ENCODE peak calls at places on chromosomes 7 and 10, in ten cellular contexts. P is DND-41, R is heart right ventricle, K is MM.1S, N is Peyer's patch, W is astrocyte, C is A549, L is HepG2, H is stomach, F is adrenal gland. E is an unnamed sample. For H3K4me1, the result is how much of the 10 kb centered on the place peaks cover.

GRCh38 chr7:133859871-133860427 is 267.2 kb upstream of the LRGUK start:
- DNase-seq in P (no peak), R (no peak), K (no peak), N (no peak), W (no peak), C (no peak), L (no peak), H (no peak), F (no peak), E (no peak)

GRCh38 chr10:6748981-6749630 is 169.0 kb upstream of the PRKCQ start:
- DNase-seq in P (no peak), R (no peak), K (no peak), N (no peak), W (peak), C (no peak), L (no peak), H (no peak), F (no peak), E (no peak)

GRCh38 chr10:28411648-28412047 is 108.8 kb upstream of the MPP7 start:
- DNase-seq in P (no peak), R (no peak), K (no peak), N (no peak), W (no peak), C (peak), L (no peak), H (no peak), F (no peak), E (no peak)

GRCh38 chr10:60524541-60524940 is 134.9 kb upstream of the ANK3 start:
- DNase-seq in P (no peak), R (no peak), K (no peak), N (no peak), W (peak), C (no peak), L (no peak), H (no peak), F (no peak), E (no peak)

GRCh38 chr10:26555719-26556368 is 117.7 kb downstream of the APBB1IP start:
- DNase-seq in P (no peak), R (peak), K (no peak), N (no peak), W (peak), C (peak), L (peak), H (peak), F (peak), E (no peak)

GRCh38 chr10:15315286-15315685 is 55.8 kb downstream of the FAM171A1 start:
- DNase-seq in P (no peak), R (no peak), K (no peak), N (no peak), W (no peak), C (no peak), L (no peak), H (no peak), F (no peak), E (no peak)

GRCh38 chr7:23469150-23469960 is 936 bp downstream of the IGF2BP3 start:
- DNase-seq in P (no peak), R (no peak), K (no peak), N (no peak), W (no peak), C (peak), L (no peak), H (no peak), F (no peak), E (peak)

GRCh38 chr7:2437537-2438148 is 34.2 kb downstream of the CHST12 start:
- DNase-seq in P (no peak), R (no peak), K (no peak), N (no peak), W (no peak), C (no peak), L (no peak), H (no peak), F (no peak), E (no peak)

GRCh38 chr10:96205580-96205979 is 65.8 kb downstream of the BLNK start:
- DNase-seq in P (no peak), R (no peak), K (no peak), N (no peak), W (no peak), C (no peak), L (no peak), H (no peak), F (no peak), E (no peak)

GRCh38 chr10:44581996-44582395 is 197.1 kb upstream of the CXCL12 start:
- DNase-seq in P (no peak), R (no peak), K (no peak), N (no peak), W (no peak), C (no peak), L (no peak), H (no peak), F (no peak), E (no peak)

GRCh38 chr10:63391812-63392211 is 74.0 kb downstream of the JMJD1C start:
- DNase-seq in P (no peak), R (no peak), K (no peak), N (no peak), W (no peak), C (no peak), L (no peak), H (no peak), F (no peak), E (no peak)

GRCh38 chr10:61397175-61397986 is 55.8 kb downstream of the TMEM26 start:
- DNase-seq in P (peak), R (no peak), K (peak), N (no peak), W (peak), C (peak), L (no peak), H (no peak), F (no peak), E (no peak)

GRCh38 chr10:14381475-14381874 is 50.8 kb upstream of the FRMD4A start:
- DNase-seq in P (no peak), R (no peak), K (no peak), N (no peak), W (no peak), C (no peak), L (no peak), H (no peak), F (no peak), E (no peak)

GRCh38 chr7:27105161-27106122 is 3.0 kb upstream of the HOXA2 start:
- DNase-seq in P (no peak), R (no peak), K (no peak), N (no peak), W (peak), C (no peak), L (no peak), H (no peak), F (no peak), E (no peak)

GRCh38 chr10:133537551-133538545 is 10.7 kb downstream of the CYP2E1 start:
- DNase-seq in P (no peak), R (no peak), K (no peak), N (no peak), W (no peak), C (no peak), L (no peak), H (no peak), F (no peak), E (no peak)

GRCh38 chr7:66356277-66356721 is 151.2 kb downstream of the TPST1 start:
- DNase-seq in P (no peak), R (no peak), K (no peak), N (no peak), W (peak), C (no peak), L (no peak), H (no peak), F (no peak), E (no peak)

GRCh38 chr7:229184-229964 is 37.0 kb downstream of the FAM20C start:
- DNase-seq in P (no peak), R (peak), K (no peak), N (peak), W (peak), C (no peak), L (no peak), H (peak), F (peak), E (no peak)

GRCh38 chr7:129334473-129334872 is 99.8 kb upstream of the STRIP2 start:
- DNase-seq in P (no peak), R (no peak), K (no peak), N (no peak), W (no peak), C (no peak), L (no peak), H (no peak), F (no peak), E (no peak)

GRCh38 chr10:96400465-96400864 is 41.7 kb upstream of the OPALIN start:
- DNase-seq in P (no peak), R (no peak), K (no peak), N (no peak), W (no peak), C (no peak), L (no peak), H (no peak), F (no peak), E (no peak)

GRCh38 chr7:131182446-131183075 is 145.1 kb upstream of the MKLN1 start:
- DNase-seq in P (no peak), R (no peak), K (no peak), N (no peak), W (no peak), C (no peak), L (no peak), H (no peak), F (no peak), E (no peak)

GRCh38 chr7:19754521-19755116 is 18.8 kb downstream of the TMEM196 start:
- DNase-seq in P (no peak), R (no peak), K (peak), N (no peak), W (no peak), C (peak), L (peak), H (no peak), F (no peak), E (no peak)

GRCh38 chr10:100738055-100738827 is 7.1 kb upstream of the PAX2 start:
- DNase-seq in P (no peak), R (no peak), K (no peak), N (no peak), W (no peak), C (no peak), L (no peak), H (no peak), F (no peak), E (no peak)
- TF ChIP-seq CTCF in P (no peak), R (no peak), K (no peak), N (no peak), W (no peak), C (no peak), L (no peak), H (no peak), F (no peak), E (no peak)

GRCh38 chr7:115724400-115725056 is 306.0 kb downstream of the TFEC start:
- DNase-seq in P (no peak), R (no peak), K (no peak), N (no peak), W (no peak), C (peak), L (peak), H (no peak), F (no peak), E (peak)
- H3K4me1 ChIP-seq in P (under half), R (under half), K (under half), N (under half), W (under half), C (under half), L (under half), H (under half), F (under half), E (under half)

GRCh38 chr7:117048114-117048853 is 95.0 kb downstream of the ST7 start:
- DNase-seq in P (peak), R (no peak), K (no peak), N (no peak), W (no peak), C (no peak), L (no peak), H (no peak), F (no peak), E (no peak)

GRCh38 chr7:117051808-117052207 is 98.5 kb downstream of the ST7 start:
- DNase-seq in P (no peak), R (no peak), K (no peak), N (no peak), W (peak), C (no peak), L (no peak), H (no peak), F (no peak), E (no peak)

GRCh38 chr7:117045927-117046710 is 92.8 kb downstream of the ST7 start:
- DNase-seq in P (no peak), R (no peak), K (no peak), N (no peak), W (no peak), C (no peak), L (no peak), H (no peak), F (no peak), E (no peak)

GRCh38 chr7:117047496-117047895 is 94.2 kb downstream of the ST7 start:
- DNase-seq in P (no peak), R (no peak), K (no peak), N (no peak), W (no peak), C (no peak), L (no peak), H (no peak), F (no peak), E (no peak)

DNA sequence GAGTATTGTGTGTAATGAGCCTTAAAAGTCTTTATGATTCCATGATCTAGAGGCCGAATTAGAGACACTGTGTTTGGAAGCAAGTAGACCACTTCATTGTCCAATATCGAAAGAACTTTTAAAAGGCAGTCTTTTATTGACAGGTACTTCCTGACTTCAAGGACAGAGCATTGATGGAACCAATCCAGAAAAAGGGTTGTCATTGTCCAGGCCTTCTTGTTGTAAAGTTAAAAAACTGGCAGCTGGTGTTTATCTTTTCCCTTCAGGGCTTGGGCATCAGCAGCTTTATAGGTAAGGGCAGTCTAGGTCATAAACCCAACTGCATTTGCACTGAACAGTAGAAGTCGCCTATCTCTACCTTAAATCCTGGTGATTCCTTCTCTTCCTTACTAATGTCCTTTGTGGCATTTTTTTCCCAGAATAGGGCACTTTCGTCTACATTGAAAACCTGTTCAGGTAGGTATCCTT is 95.6 kb downstream of the ST7 start:
- DNase-seq in P (no peak), R (no peak), K (no peak), N (no peak), W (no peak), C (no peak), L (no peak), H (no peak), F (no peak), E (no peak)
- H3K4me3 ChIP-seq in P (no peak), R (no peak), K (no peak), N (no peak), W (no peak), C (no peak), L (no peak), H (no peak), F (no peak), E (no peak)

DNA sequence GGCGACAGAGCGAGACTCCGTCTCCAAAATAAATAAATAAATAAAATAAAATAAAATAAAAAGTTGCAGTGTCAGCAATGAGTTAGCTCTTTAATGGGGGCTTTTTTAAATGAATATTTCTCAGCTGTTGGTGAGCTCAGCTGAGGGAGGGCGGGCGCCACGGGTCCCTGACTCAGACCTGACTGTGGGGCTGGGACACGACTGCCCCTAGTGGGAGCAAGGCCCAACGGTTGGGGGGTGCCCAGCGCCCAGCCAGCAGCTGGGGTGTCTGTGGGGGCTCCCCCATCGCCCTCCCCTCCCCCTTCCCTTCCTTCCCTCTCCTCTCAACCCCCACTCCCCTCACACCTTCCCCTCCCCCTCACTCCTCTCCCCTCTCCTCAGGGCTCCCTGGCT is 46.6 kb downstream of the PWWP2B start:
- DNase-seq in P (no peak), R (no peak), K (no peak), N (peak), W (no peak), C (peak), L (no peak), H (no peak), F (peak), E (no peak)
- TF ChIP-seq CTCF in P (peak), R (no peak), K (peak), N (peak), W (peak), C (peak), L (peak), H (no peak), F (peak), E (no peak)

DNA sequence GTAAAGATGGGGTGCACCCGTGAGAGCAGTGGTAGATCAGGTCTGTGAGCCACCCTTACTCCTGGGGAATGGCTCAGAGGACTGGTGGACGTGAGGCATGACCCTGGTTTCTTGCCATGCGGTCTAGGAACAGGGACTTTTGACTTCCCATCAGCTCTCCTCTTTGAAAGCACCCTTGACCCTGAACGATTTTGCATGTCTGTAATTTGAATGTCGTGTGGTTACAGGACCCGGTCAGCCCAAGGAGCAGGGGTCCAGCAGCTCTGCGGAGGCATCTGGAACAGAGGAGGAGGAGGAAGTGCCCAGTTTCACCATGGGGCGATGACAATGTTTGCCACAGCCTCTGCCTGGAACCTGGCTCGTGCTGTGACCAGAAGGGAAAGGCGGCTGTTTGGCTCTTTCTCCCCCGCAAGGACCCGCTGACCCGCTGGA is 8.6 kb upstream of the ORAI2 start:
- DNase-seq in P (no peak), R (no peak), K (peak), N (peak), W (no peak), C (no peak), L (no peak), H (no peak), F (no peak), E (no peak)
- H3K4me1 ChIP-seq in P (under half), R (under half), K (half or more), N (under half), W (under half), C (under half), L (under half), H (under half), F (under half), E (under half)

GRCh38 chr10:74290703-74291102 is 139.7 kb downstream of the ADK start:
- DNase-seq in P (no peak), R (no peak), K (no peak), N (no peak), W (peak), C (no peak), L (no peak), H (no peak), F (no peak), E (no peak)
- H3K4me3 ChIP-seq in P (no peak), R (no peak), K (no peak), N (no peak), W (no peak), C (no peak), L (no peak), H (no peak), F (no peak), E (no peak)

DNA sequence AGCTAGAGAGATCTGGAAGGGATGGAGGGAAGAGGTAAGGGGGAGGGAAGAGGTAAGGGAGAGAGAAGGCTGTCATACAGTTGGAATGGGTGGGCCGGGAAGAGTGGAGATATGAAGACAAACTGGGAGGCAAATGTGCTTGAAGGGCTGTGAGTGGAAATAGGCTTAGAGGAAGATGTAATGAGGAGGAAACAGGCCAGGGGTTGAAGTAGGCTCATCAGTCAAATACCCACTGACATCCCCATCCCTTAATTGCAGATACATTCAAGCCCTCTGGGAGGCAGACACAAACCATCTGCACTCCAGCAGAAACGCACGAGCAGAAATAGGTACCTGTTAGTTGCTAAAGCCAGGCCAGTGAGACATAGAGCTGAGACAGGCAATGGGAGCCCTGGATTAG is 2.1 kb downstream of the SYNPO2L start:
- DNase-seq in P (no peak), R (no peak), K (no peak), N (no peak), W (no peak), C (peak), L (peak), H (no peak), F (peak), E (no peak)
- TF ChIP-seq CTCF in P (peak), R (no peak), K (no peak), N (no peak), W (no peak), C (peak), L (peak), H (no peak), F (peak), E (peak)

E was measured in BE2C.